ENCODE peak calls at places on chromosome 13, in four cellular contexts. W is AG10803; T is GM23338; N is CD8-positive, alpha-beta T cell. V is an unnamed sample.

GRCh38 chr13:77506874-77507273 is 28.6 kb upstream of the SCEL start:
- DNase-seq in W (peak), T (no peak), N (no peak), V (no peak)

GRCh38 chr13:102721800-102722231 is 27.0 kb upstream of the METTL21C start:
- DNase-seq in W (peak), T (no peak), N (no peak), V (no peak)

GRCh38 chr13:99012539-99012938 is 34.7 kb upstream of the DOCK9 start:
- DNase-seq in W (no peak), T (no peak), N (no peak), V (no peak)

GRCh38 chr13:44487989-44488388 is 88.1 kb downstream of the TSC22D1 start:
- DNase-seq in W (no peak), T (no peak), N (no peak), V (no peak)

GRCh38 chr13:107124129-107124718 is 556.3 kb upstream of the ARGLU1 start:
- DNase-seq in W (peak), T (peak), N (no peak), V (no peak)

GRCh38 chr13:19153782-19154450 is 27.7 kb downstream of the TUBA3C start:
- DNase-seq in W (no peak), T (no peak), N (no peak), V (no peak)

GRCh38 chr13:99941086-99941485 is 30.5 kb downstream of the ZIC5 start:
- DNase-seq in W (no peak), T (no peak), N (no peak), V (no peak)

GRCh38 chr13:73513751-73514150 is 454.9 kb downstream of the KLF5 start:
- DNase-seq in W (no peak), T (no peak), N (no peak), V (no peak)

GRCh38 chr13:113275387-113275786 is 21.7 kb upstream of the LAMP1 start:
- DNase-seq in W (peak), T (peak), N (peak), V (peak)

GRCh38 chr13:113767366-113767765 is 8.3 kb downstream of the TMEM255B start:
- DNase-seq in W (no peak), T (no peak), N (no peak), V (no peak)

GRCh38 chr13:97366172-97366688 is 67.7 kb upstream of the RAP2A start:
- DNase-seq in W (no peak), T (no peak), N (no peak), V (no peak)
- TF ChIP-seq CTCF in W (no peak), T (peak), N (no peak), V (no peak)

DNA sequence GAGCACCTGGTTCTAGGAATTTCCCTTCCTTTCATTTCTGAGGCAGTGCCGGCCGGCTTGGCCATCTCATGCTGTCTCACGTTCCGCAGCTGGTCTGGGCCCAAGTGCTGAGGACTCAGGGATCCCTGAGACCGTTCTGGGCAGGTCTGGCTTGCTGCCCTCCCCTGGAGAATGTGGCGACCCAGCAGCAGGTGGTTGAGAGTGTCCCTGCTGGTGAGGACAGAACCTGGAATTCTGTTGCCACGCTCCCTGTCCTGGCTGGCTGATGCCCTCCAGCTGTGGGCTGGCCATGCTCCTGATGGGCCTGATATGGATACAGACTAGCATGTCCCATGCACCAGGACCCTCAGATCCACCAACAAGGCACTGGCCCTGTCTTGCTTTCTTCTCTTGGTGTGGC is 114.0 kb upstream of the C1QTNF9B start:
- DNase-seq in W (no peak), T (no peak), N (no peak), V (no peak)
- TF ChIP-seq CTCF in W (no peak), T (no peak), N (no peak), V (no peak)

DNA sequence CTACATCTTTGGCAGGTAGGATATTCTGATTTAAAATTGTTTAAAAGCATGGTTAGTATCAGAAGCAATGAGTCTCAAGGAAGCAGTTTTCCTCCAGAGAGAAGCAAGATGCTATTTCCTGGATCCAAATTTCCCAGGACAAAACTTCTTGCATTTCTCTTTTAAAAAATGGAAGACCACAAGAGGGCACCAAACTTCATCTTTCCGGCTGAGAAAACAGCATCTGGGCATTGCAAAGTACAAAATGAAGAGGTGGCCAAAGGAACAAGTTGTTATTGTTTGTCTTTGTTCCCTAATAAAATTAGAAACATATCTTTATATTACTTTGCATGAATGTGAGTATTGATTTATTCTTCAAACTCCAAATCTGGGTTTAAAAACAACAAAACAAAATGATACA is 60.0 kb upstream of the LRCH1 start:
- DNase-seq in W (peak), T (peak), N (no peak), V (no peak)
- TF ChIP-seq CTCF in W (peak), T (peak), N (peak), V (peak)

GRCh38 chr13:20305587-20305986 is 73.5 kb upstream of the GJB6 start:
- DNase-seq in W (no peak), T (peak), N (no peak), V (no peak)
- TF ChIP-seq CTCF in W (no peak), T (no peak), N (no peak), V (no peak)

GRCh38 chr13:36986462-36987240 is 12.5 kb downstream of the ALG5 start:
- DNase-seq in W (peak), T (no peak), N (no peak), V (no peak)

GRCh38 chr13:36979361-36980040 is 19.6 kb downstream of the ALG5 start:
- DNase-seq in W (peak), T (no peak), N (no peak), V (no peak)

DNA sequence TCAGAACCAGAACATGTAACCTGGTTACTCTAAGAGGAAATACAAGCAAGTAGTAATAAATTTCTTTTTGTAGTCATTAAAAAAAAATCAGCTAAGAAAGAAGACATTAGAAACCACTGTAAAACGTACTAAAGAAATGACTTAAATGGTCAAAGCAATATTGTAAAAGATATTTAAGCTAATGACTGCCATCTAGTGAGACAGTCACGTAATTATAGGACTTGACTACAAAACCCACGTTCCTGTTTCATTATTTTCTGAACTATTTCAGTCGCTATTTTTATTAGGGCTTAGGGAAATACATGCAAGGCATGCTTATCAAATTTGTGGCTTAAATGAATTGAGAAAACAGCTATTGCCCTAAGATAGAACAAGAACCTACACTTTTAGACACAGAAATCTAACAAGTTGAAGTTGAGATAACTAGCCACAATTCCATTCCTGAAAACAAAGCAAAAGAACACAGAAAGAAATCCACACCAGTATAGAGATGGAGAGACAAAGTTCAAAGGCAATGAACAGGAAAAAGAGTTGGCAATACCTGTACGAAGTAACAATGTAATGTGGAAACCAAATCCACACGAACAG is 17.9 kb downstream of the ALG5 start:
- DNase-seq in W (peak), T (peak), N (no peak), V (no peak)
- TF ChIP-seq CTCF in W (peak), T (peak), N (peak), V (peak)

DNA sequence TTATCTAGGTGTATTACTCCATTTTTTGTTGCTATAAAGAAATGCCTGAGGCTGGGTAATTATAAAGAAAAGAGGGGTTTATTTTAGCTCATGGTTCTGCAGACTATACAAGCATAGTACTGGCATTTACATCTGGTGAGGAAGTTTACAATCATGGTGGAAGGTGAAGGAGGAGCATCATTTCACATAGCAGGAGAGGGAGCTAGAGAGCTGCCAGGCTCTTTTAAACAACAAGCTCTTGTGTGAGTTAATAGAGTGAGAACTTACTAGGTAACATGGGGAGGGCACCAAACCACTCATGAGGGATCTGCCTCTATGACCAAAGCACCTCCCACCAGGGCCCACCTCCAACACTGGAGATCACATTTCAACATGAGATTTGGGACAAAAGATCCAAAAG is 221.7 kb upstream of the GPC6 start:
- DNase-seq in W (peak), T (peak), N (no peak), V (no peak)
- TF ChIP-seq CTCF in W (peak), T (peak), N (no peak), V (no peak)

GRCh38 chr13:26600345-26600761 is 42.9 kb downstream of the WASF3 start:
- DNase-seq in W (peak), T (no peak), N (no peak), V (no peak)

GRCh38 chr13:26602783-26603182 is 45.3 kb downstream of the WASF3 start:
- DNase-seq in W (no peak), T (no peak), N (no peak), V (no peak)

GRCh38 chr13:26599403-26599802 is 41.9 kb downstream of the WASF3 start:
- DNase-seq in W (no peak), T (no peak), N (no peak), V (no peak)

GRCh38 chr13:26599885-26600284 is 42.4 kb downstream of the WASF3 start:
- DNase-seq in W (no peak), T (no peak), N (no peak), V (no peak)

GRCh38 chr13:26601669-26602068 is 44.2 kb downstream of the WASF3 start:
- DNase-seq in W (peak), T (no peak), N (no peak), V (no peak)
- TF ChIP-seq CTCF in W (peak), T (peak), N (no peak), V (no peak)

V was measured in progenitor cell of endocrine pancreas.